ENCODE peak calls at places on chromosomes 6 and 20, in seven cellular contexts. One of them, this sample, is unnamed.

GRCh38 chr20:49594929-49595311 is 27.0 kb upstream of the PTGIS start:
- DNase-seq in iris pigment epithelial cell: no peak
- DNase-seq in body of pancreas: no peak
- DNase-seq in A549: no peak
- DNase-seq in activated CD8-positive, alpha-beta T cell treated with anti-CD3 and anti-CD28 coated beads for 36 hours: peak
- DNase-seq in HEK293T: no peak
- DNase-seq in lower leg skin: no peak
- DNase-seq in this sample: no peak

GRCh38 chr6:20827798-20828197 is 293.5 kb downstream of the CDKAL1 start:
- DNase-seq in lower leg skin: no peak
- DNase-seq in A549: no peak
- DNase-seq in iris pigment epithelial cell: peak
- DNase-seq in body of pancreas: no peak
- DNase-seq in HEK293T: no peak
- DNase-seq in activated CD8-positive, alpha-beta T cell treated with anti-CD3 and anti-CD28 coated beads for 36 hours: no peak
- DNase-seq in this sample: no peak

GRCh38 chr6:168155821-168156741 is 77.1 kb upstream of the FRMD1 start:
- DNase-seq in A549: no peak
- DNase-seq in activated CD8-positive, alpha-beta T cell treated with anti-CD3 and anti-CD28 coated beads for 36 hours: no peak
- DNase-seq in HEK293T: no peak
- DNase-seq in lower leg skin: no peak
- DNase-seq in body of pancreas: no peak
- DNase-seq in iris pigment epithelial cell: no peak
- DNase-seq in this sample: peak

GRCh38 chr6:111573892-111574800 is 31.5 kb downstream of the TRAF3IP2 start:
- DNase-seq in activated CD8-positive, alpha-beta T cell treated with anti-CD3 and anti-CD28 coated beads for 36 hours: no peak
- DNase-seq in lower leg skin: no peak
- DNase-seq in body of pancreas: no peak
- DNase-seq in iris pigment epithelial cell: peak
- DNase-seq in HEK293T: no peak
- DNase-seq in A549: peak
- DNase-seq in this sample: no peak

GRCh38 chr20:853406-853996 is 20.0 kb downstream of the FAM110A start:
- DNase-seq in lower leg skin: no peak
- DNase-seq in HEK293T: no peak
- DNase-seq in A549: no peak
- DNase-seq in activated CD8-positive, alpha-beta T cell treated with anti-CD3 and anti-CD28 coated beads for 36 hours: peak
- DNase-seq in body of pancreas: no peak
- DNase-seq in iris pigment epithelial cell: no peak
- DNase-seq in this sample: no peak

GRCh38 chr20:51639206-51639832 is 96.8 kb upstream of the NFATC2 start:
- DNase-seq in iris pigment epithelial cell: peak
- DNase-seq in HEK293T: peak
- DNase-seq in body of pancreas: peak
- DNase-seq in A549: peak
- DNase-seq in activated CD8-positive, alpha-beta T cell treated with anti-CD3 and anti-CD28 coated beads for 36 hours: peak
- DNase-seq in lower leg skin: peak
- DNase-seq in this sample: peak

GRCh38 chr6:168400044-168400443 is 40.9 kb upstream of the SMOC2 start:
- DNase-seq in HEK293T: no peak
- DNase-seq in A549: no peak
- DNase-seq in body of pancreas: no peak
- DNase-seq in activated CD8-positive, alpha-beta T cell treated with anti-CD3 and anti-CD28 coated beads for 36 hours: no peak
- DNase-seq in iris pigment epithelial cell: no peak
- DNase-seq in lower leg skin: no peak
- DNase-seq in this sample: no peak

GRCh38 chr20:59812286-59813125 is 120.9 kb downstream of the SYCP2 start:
- DNase-seq in lower leg skin: peak
- DNase-seq in A549: no peak
- DNase-seq in iris pigment epithelial cell: no peak
- DNase-seq in body of pancreas: no peak
- DNase-seq in HEK293T: no peak
- DNase-seq in activated CD8-positive, alpha-beta T cell treated with anti-CD3 and anti-CD28 coated beads for 36 hours: no peak
- DNase-seq in this sample: peak

GRCh38 chr20:32110173-32110704 is 725 bp downstream of the TM9SF4 start:
- DNase-seq in body of pancreas: no peak
- DNase-seq in A549: no peak
- DNase-seq in HEK293T: no peak
- DNase-seq in iris pigment epithelial cell: no peak
- DNase-seq in lower leg skin: no peak
- DNase-seq in activated CD8-positive, alpha-beta T cell treated with anti-CD3 and anti-CD28 coated beads for 36 hours: no peak
- DNase-seq in this sample: no peak

GRCh38 chr6:66145867-66146266 is 438.8 kb upstream of the EYS start:
- DNase-seq in lower leg skin: no peak
- DNase-seq in A549: no peak
- DNase-seq in iris pigment epithelial cell: no peak
- DNase-seq in activated CD8-positive, alpha-beta T cell treated with anti-CD3 and anti-CD28 coated beads for 36 hours: no peak
- DNase-seq in HEK293T: no peak
- DNase-seq in body of pancreas: no peak
- DNase-seq in this sample: no peak

GRCh38 chr6:170456886-170457698 is 96.0 kb downstream of the PSMB1 start:
- DNase-seq in body of pancreas: no peak
- DNase-seq in lower leg skin: no peak
- DNase-seq in activated CD8-positive, alpha-beta T cell treated with anti-CD3 and anti-CD28 coated beads for 36 hours: no peak
- DNase-seq in HEK293T: no peak
- DNase-seq in iris pigment epithelial cell: no peak
- DNase-seq in A549: no peak
- DNase-seq in this sample: no peak

GRCh38 chr20:52410182-52410647 is 218.6 kb upstream of the ZFP64 start:
- DNase-seq in lower leg skin: peak
- DNase-seq in iris pigment epithelial cell: peak
- DNase-seq in activated CD8-positive, alpha-beta T cell treated with anti-CD3 and anti-CD28 coated beads for 36 hours: peak
- DNase-seq in A549: no peak
- DNase-seq in HEK293T: no peak
- DNase-seq in body of pancreas: no peak
- DNase-seq in this sample: no peak

GRCh38 chr6:107217248-107217647 is 101.9 kb upstream of the BEND3 start:
- DNase-seq in HEK293T: peak
- DNase-seq in iris pigment epithelial cell: no peak
- DNase-seq in A549: no peak
- DNase-seq in body of pancreas: no peak
- DNase-seq in lower leg skin: no peak
- DNase-seq in activated CD8-positive, alpha-beta T cell treated with anti-CD3 and anti-CD28 coated beads for 36 hours: no peak
- DNase-seq in this sample: no peak

GRCh38 chr6:152552616-152553209 is 84.4 kb downstream of the SYNE1 start:
- DNase-seq in activated CD8-positive, alpha-beta T cell treated with anti-CD3 and anti-CD28 coated beads for 36 hours: peak
- DNase-seq in HEK293T: peak
- DNase-seq in body of pancreas: peak
- DNase-seq in iris pigment epithelial cell: peak
- DNase-seq in lower leg skin: peak
- DNase-seq in A549: peak
- DNase-seq in this sample: no peak

GRCh38 chr6:15562954-15563353 is 99.9 kb downstream of the DTNBP1 start:
- DNase-seq in body of pancreas: no peak
- DNase-seq in HEK293T: no peak
- DNase-seq in activated CD8-positive, alpha-beta T cell treated with anti-CD3 and anti-CD28 coated beads for 36 hours: no peak
- DNase-seq in lower leg skin: no peak
- DNase-seq in iris pigment epithelial cell: no peak
- DNase-seq in A549: no peak
- DNase-seq in this sample: peak

GRCh38 chr6:14543971-14544620 is 426.5 kb downstream of the CD83 start:
- DNase-seq in iris pigment epithelial cell: no peak
- DNase-seq in A549: no peak
- DNase-seq in body of pancreas: no peak
- DNase-seq in lower leg skin: no peak
- DNase-seq in activated CD8-positive, alpha-beta T cell treated with anti-CD3 and anti-CD28 coated beads for 36 hours: no peak
- DNase-seq in HEK293T: no peak
- DNase-seq in this sample: no peak

GRCh38 chr6:41442800-41443501 is 103.2 kb upstream of the FOXP4 start:
- DNase-seq in lower leg skin: peak
- DNase-seq in HEK293T: peak
- DNase-seq in activated CD8-positive, alpha-beta T cell treated with anti-CD3 and anti-CD28 coated beads for 36 hours: peak
- DNase-seq in iris pigment epithelial cell: peak
- DNase-seq in body of pancreas: peak
- DNase-seq in A549: no peak
- DNase-seq in this sample: no peak

GRCh38 chr6:41755895-41756294 is 8.7 kb upstream of the PGC start:
- DNase-seq in activated CD8-positive, alpha-beta T cell treated with anti-CD3 and anti-CD28 coated beads for 36 hours: no peak
- DNase-seq in iris pigment epithelial cell: no peak
- DNase-seq in body of pancreas: no peak
- DNase-seq in A549: no peak
- DNase-seq in HEK293T: no peak
- DNase-seq in lower leg skin: no peak
- DNase-seq in this sample: no peak

GRCh38 chr6:11766589-11767450 is 11.8 kb downstream of the ADTRP start:
- DNase-seq in A549: peak
- DNase-seq in lower leg skin: no peak
- DNase-seq in iris pigment epithelial cell: peak
- DNase-seq in HEK293T: no peak
- DNase-seq in activated CD8-positive, alpha-beta T cell treated with anti-CD3 and anti-CD28 coated beads for 36 hours: no peak
- DNase-seq in body of pancreas: no peak
- DNase-seq in this sample: no peak

GRCh38 chr20:25177890-25178321 is 17.6 kb upstream of the ENTPD6 start:
- DNase-seq in iris pigment epithelial cell: no peak
- DNase-seq in A549: no peak
- DNase-seq in lower leg skin: no peak
- DNase-seq in body of pancreas: peak
- DNase-seq in HEK293T: no peak
- DNase-seq in activated CD8-positive, alpha-beta T cell treated with anti-CD3 and anti-CD28 coated beads for 36 hours: no peak
- DNase-seq in this sample: no peak

GRCh38 chr6:34241351-34242215 is 4.9 kb downstream of the HMGA1 start:
- DNase-seq in iris pigment epithelial cell: no peak
- DNase-seq in activated CD8-positive, alpha-beta T cell treated with anti-CD3 and anti-CD28 coated beads for 36 hours: no peak
- DNase-seq in lower leg skin: no peak
- DNase-seq in body of pancreas: no peak
- DNase-seq in HEK293T: peak
- DNase-seq in A549: no peak
- DNase-seq in this sample: no peak

GRCh38 chr6:49406241-49406970 is 56.6 kb downstream of the MMUT start:
- DNase-seq in body of pancreas: no peak
- DNase-seq in iris pigment epithelial cell: peak
- DNase-seq in A549: no peak
- DNase-seq in lower leg skin: no peak
- DNase-seq in activated CD8-positive, alpha-beta T cell treated with anti-CD3 and anti-CD28 coated beads for 36 hours: no peak
- DNase-seq in HEK293T: no peak
- DNase-seq in this sample: no peak

GRCh38 chr6:116556814-116557403 is 3.4 kb downstream of the CALHM4 start:
- DNase-seq in activated CD8-positive, alpha-beta T cell treated with anti-CD3 and anti-CD28 coated beads for 36 hours: no peak
- DNase-seq in iris pigment epithelial cell: peak
- DNase-seq in lower leg skin: no peak
- DNase-seq in HEK293T: no peak
- DNase-seq in A549: no peak
- DNase-seq in body of pancreas: no peak
- DNase-seq in this sample: no peak